ENCODE peak calls at places on chromosomes 2 and 18, in ten cellular contexts. Q is OCI-LY7; G is fibroblast of lung; V is astrocyte; B is IMR-90; I is H9; F is heart left ventricle; C is hepatocyte; K is tibial nerve; U is CD8-positive, alpha-beta memory T cell. N is an unnamed sample.

GRCh38 chr2:27306657-27307544 is 1.3 kb downstream of the UCN start:
- DNase-seq in Q (no peak), G (no peak), V (no peak), B (no peak), I (no peak), F (no peak), C (no peak), K (no peak), U (peak; percentile 38), N (peak; percentile 57)

GRCh38 chr18:46426311-46427047 is 230.5 kb downstream of the LOXHD1 start:
- DNase-seq in Q (no peak), G (no peak), V (no peak), B (no peak), I (no peak), F (no peak), C (no peak), K (no peak), U (no peak), N (no peak)

GRCh38 chr2:195319112-195319460 is 337.9 kb upstream of the SLC39A10 start:
- DNase-seq in Q (no peak), G (peak; percentile 68), V (peak; percentile 72), B (peak; percentile 75), I (no peak), F (no peak), C (peak; percentile 26), K (no peak), U (no peak), N (no peak)

GRCh38 chr2:199875400-199875799 is 24.4 kb upstream of the FTCDNL1 start:
- DNase-seq in Q (no peak), G (no peak), V (peak; percentile 6), B (no peak), I (no peak), F (no peak), C (no peak), K (no peak), U (no peak), N (no peak)

GRCh38 chr2:100427627-100428258 is 10.3 kb upstream of the CHST10 start:
- DNase-seq in Q (peak; percentile 63), G (peak; percentile 42), V (peak; percentile 12), B (peak; percentile 38), I (peak; percentile 56), F (peak; percentile 40), C (peak; percentile 71), K (peak; percentile 57), U (peak; percentile 51), N (peak; percentile 55)

GRCh38 chr2:38406597-38407110 is 29.6 kb upstream of the ATL2 start:
- DNase-seq in Q (peak; percentile 20), G (no peak), V (no peak), B (no peak), I (no peak), F (peak; percentile 35), C (no peak), K (peak; percentile 35), U (no peak), N (no peak)

GRCh38 chr2:62199392-62200125 is 3.6 kb downstream of the B3GNT2 start:
- DNase-seq in Q (no peak), G (peak; percentile 74), V (no peak), B (peak; percentile 65), I (no peak), F (no peak), C (no peak), K (no peak), U (peak; percentile 27), N (no peak)

GRCh38 chr2:28547223-28547860 is 51.5 kb downstream of the PLB1 start:
- DNase-seq in Q (no peak), G (no peak), V (no peak), B (no peak), I (no peak), F (no peak), C (no peak), K (no peak), U (no peak), N (no peak)

GRCh38 chr2:228433706-228434105 is 252.2 kb upstream of the SPHKAP start:
- DNase-seq in Q (no peak), G (peak; percentile 6), V (no peak), B (no peak), I (no peak), F (no peak), C (no peak), K (no peak), U (no peak), N (no peak)
- H3K27ac ChIP-seq in Q (no peak overlapping the region), G (no peak overlapping the region), V (no peak overlapping the region), B (no peak overlapping the region), I (no peak overlapping the region), F (no peak overlapping the region), C (no peak overlapping the region), K (no peak overlapping the region), U (no peak overlapping the region), N (no peak overlapping the region)

GRCh38 chr18:75287006-75287405 is 76.4 kb downstream of the TSHZ1 start:
- DNase-seq in Q (no peak), G (no peak), V (no peak), B (no peak), I (no peak), F (no peak), C (no peak), K (no peak), U (no peak), N (no peak)

GRCh38 chr18:75291460-75291859 is 80.9 kb downstream of the TSHZ1 start:
- DNase-seq in Q (no peak), G (no peak), V (no peak), B (no peak), I (no peak), F (no peak), C (no peak), K (no peak), U (no peak), N (no peak)

GRCh38 chr18:75287700-75288099 is 77.1 kb downstream of the TSHZ1 start:
- DNase-seq in Q (no peak), G (no peak), V (no peak), B (no peak), I (no peak), F (no peak), C (no peak), K (no peak), U (no peak), N (no peak)

GRCh38 chr18:75290737-75291358 is 80.3 kb downstream of the TSHZ1 start:
- DNase-seq in Q (no peak), G (no peak), V (no peak), B (no peak), I (no peak), F (no peak), C (no peak), K (no peak), U (no peak), N (no peak)

DNA sequence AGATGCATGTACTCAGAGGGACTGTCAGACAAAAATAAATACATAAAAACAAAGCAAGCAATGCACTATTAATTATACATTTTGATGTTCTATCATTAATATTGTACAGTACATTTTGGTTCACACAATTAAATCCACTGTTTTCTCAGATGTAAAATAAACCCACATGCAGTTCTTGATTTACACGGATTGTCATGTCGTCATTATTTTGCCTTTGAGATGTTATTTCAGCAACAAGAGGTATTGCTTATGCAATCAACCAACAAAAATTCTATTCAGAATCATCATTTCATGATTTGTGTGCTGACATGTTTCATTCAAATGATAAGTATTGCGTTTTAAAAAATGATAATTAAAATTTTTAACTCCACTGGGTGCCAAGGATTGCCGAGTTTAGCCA is 79.2 kb downstream of the TSHZ1 start:
- DNase-seq in Q (no peak), G (no peak), V (no peak), B (no peak), I (no peak), F (no peak), C (no peak), K (no peak), U (no peak), N (no peak)
- H3K4me1 ChIP-seq in Q (no peaks in the 10 kb centered on the region), G (no peaks in the 10 kb centered on the region), V (no peaks in the 10 kb centered on the region), B (no peaks in the 10 kb centered on the region), I (no peaks in the 10 kb centered on the region), F (no peaks in the 10 kb centered on the region), C (no peaks in the 10 kb centered on the region), K (no peaks in the 10 kb centered on the region), U (no peaks in the 10 kb centered on the region), N (no peaks in the 10 kb centered on the region)

DNA sequence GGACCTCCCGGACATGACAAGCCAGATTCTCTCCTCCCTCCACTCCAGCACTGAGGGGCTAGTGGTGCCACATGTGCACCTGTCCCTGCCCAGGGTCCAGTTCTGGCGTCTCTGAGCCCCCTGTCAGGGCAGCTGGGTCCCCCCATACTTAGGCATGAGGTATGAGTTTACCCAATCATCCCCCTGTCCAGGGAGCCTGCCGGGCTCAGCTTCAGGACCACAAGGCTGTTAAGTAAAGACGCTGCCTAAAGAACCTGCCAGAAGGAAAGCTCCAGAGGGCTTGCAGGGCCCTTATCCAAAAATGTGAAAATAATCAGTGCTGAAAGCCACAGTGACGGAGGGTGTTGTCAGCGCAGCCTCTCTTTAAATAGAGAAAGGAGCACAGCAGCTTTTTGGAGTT is 40.0 kb downstream of the SH3BP4 start:
- DNase-seq in Q (no peak), G (no peak), V (no peak), B (no peak), I (no peak), F (no peak), C (no peak), K (peak; percentile 65), U (no peak), N (no peak)
- H3K27ac ChIP-seq in Q (no peak overlapping the region), G (no peak overlapping the region), V (no peak overlapping the region), B (no peak overlapping the region), I (no peak overlapping the region), F (no peak overlapping the region), C (no peak overlapping the region), K (no peak overlapping the region), U (no peak overlapping the region), N (no peak overlapping the region)

GRCh38 chr18:9287037-9287436 is 47.5 kb upstream of the TWSG1 start:
- DNase-seq in Q (no peak), G (peak; percentile 8), V (no peak), B (peak; percentile 9), I (no peak), F (no peak), C (no peak), K (no peak), U (no peak), N (peak; percentile 82)

GRCh38 chr18:9290171-9290570 is 44.4 kb upstream of the TWSG1 start:
- DNase-seq in Q (no peak), G (peak; percentile 85), V (no peak), B (peak; percentile 75), I (no peak), F (no peak), C (no peak), K (no peak), U (no peak), N (no peak)

GRCh38 chr18:9283789-9284188 is 50.8 kb upstream of the TWSG1 start:
- DNase-seq in Q (no peak), G (peak; percentile 29), V (no peak), B (peak; percentile 42), I (no peak), F (no peak), C (no peak), K (no peak), U (no peak), N (no peak)

GRCh38 chr18:9289698-9290097 is 44.9 kb upstream of the TWSG1 start:
- DNase-seq in Q (no peak), G (no peak), V (no peak), B (no peak), I (no peak), F (no peak), C (no peak), K (no peak), U (no peak), N (no peak)

DNA sequence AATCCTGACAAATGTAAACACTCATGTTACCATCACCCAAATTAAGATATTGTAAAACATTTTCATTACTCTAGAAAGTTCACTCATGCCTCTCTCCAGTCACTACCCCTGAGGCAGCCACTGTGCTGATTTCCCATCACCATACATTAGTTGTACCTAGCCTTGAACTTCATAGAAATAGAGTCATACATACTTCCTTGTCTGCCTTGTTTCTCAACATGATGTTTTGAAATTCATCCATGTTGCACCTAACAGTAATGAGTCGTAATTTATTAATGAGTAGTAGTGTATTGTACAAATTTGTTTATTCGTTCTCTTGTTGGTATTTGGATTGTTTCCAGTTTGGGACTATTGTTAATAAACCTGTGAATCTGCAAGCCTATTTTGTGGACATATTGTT is 49.0 kb upstream of the TWSG1 start:
- DNase-seq in Q (no peak), G (no peak), V (no peak), B (no peak), I (no peak), F (no peak), C (no peak), K (no peak), U (no peak), N (no peak)
- H3K4me1 ChIP-seq in Q (no peaks in the 10 kb centered on the region), G (peaks cover 2% of the 10 kb centered on the region), V (no peaks in the 10 kb centered on the region), B (peaks cover 6% of the 10 kb centered on the region), I (no peaks in the 10 kb centered on the region), F (no peaks in the 10 kb centered on the region), C (no peaks in the 10 kb centered on the region), K (no peaks in the 10 kb centered on the region), U (no peaks in the 10 kb centered on the region), N (peaks cover 6% of the 10 kb centered on the region)

N was measured in A673.